ENCODE peak calls at places on chromosomes 1 and 21, in five cellular contexts. L, C, V, N and I are unnamed samples. For H3K27me3 and H3K9me3, the result is how much of the 10 kb centered on the place peaks cover.

GRCh38 chr1:24890861-24891260 is 39.2 kb downstream of the RUNX3 start:
- DNase-seq in N (no peak), V (no peak), C (no peak), L (no peak), I (no peak)

GRCh38 chr1:102172200-102172599 is 175.5 kb upstream of the OLFM3 start:
- DNase-seq in L (no peak), C (no peak), N (no peak), V (no peak), I (no peak)

GRCh38 chr1:214306270-214306669 is 25.3 kb downstream of the SMYD2 start:
- DNase-seq in C (no peak), V (no peak), L (no peak), N (no peak), I (no peak)

GRCh38 chr21:29185172-29185571 is 54.7 kb downstream of the MAP3K7CL start:
- DNase-seq in N (no peak), V (no peak), C (no peak), L (no peak), I (no peak)

GRCh38 chr1:109579496-109579895 is 31.1 kb downstream of the GNAI3 start:
- DNase-seq in V (no peak), L (no peak), N (no peak), C (no peak), I (no peak)

GRCh38 chr1:228373681-228374571 is 32.7 kb downstream of the TRIM11 start:
- DNase-seq in N (peak), L (no peak), V (peak), C (no peak), I (no peak)

GRCh38 chr1:40977721-40978120 is 1.8 kb upstream of the CTPS1 start:
- DNase-seq in C (no peak), L (no peak), V (no peak), N (no peak), I (no peak)

GRCh38 chr1:91877574-91878208 is 8.3 kb downstream of the TGFBR3 start:
- DNase-seq in V (no peak), N (no peak), C (no peak), L (no peak), I (no peak)

GRCh38 chr1:202643397-202644218 is 66.6 kb downstream of the SYT2 start:
- DNase-seq in L (no peak), N (no peak), C (peak), V (no peak), I (no peak)

GRCh38 chr1:100290291-100290690 is 24.3 kb downstream of the RTCA start:
- DNase-seq in C (no peak), N (no peak), V (no peak), L (no peak), I (no peak)

GRCh38 chr1:113940365-113941244 is 11.5 kb downstream of the HIPK1 start:
- DNase-seq in L (no peak), C (peak), N (no peak), V (no peak), I (no peak)

GRCh38 chr21:39319251-39319756 is 5.9 kb upstream of the BRWD1 start:
- DNase-seq in V (no peak), N (no peak), L (no peak), C (no peak), I (no peak)

GRCh38 chr21:44521928-44522752 is 17.9 kb downstream of the KRTAP10-1 start:
- DNase-seq in L (no peak), C (no peak), V (peak), N (peak), I (no peak)

GRCh38 chr1:145994391-145995120 is 1.8 kb downstream of the TXNIP start:
- DNase-seq in L (no peak), C (peak), N (no peak), V (peak), I (peak)

GRCh38 chr1:91885331-91885715 is 628 bp downstream of the TGFBR3 start:
- DNase-seq in N (peak), V (peak), L (no peak), C (peak), I (peak)

GRCh38 chr1:201113451-201114244 is 1.4 kb upstream of the CACNA1S start:
- DNase-seq in N (no peak), C (no peak), V (no peak), L (no peak), I (no peak)

GRCh38 chr1:22971161-22972062 is 1.3 kb downstream of the LACTBL1 start:
- DNase-seq in V (no peak), N (peak), C (no peak), L (no peak), I (no peak)

GRCh38 chr1:55216078-55216477 is 914 bp upstream of the USP24 start:
- DNase-seq in C (no peak), L (no peak), V (no peak), N (no peak), I (no peak)

GRCh38 chr1:17558541-17558940 is 19.0 kb downstream of the ARHGEF10L start:
- DNase-seq in N (no peak), C (no peak), L (no peak), V (no peak), I (no peak)

DNA sequence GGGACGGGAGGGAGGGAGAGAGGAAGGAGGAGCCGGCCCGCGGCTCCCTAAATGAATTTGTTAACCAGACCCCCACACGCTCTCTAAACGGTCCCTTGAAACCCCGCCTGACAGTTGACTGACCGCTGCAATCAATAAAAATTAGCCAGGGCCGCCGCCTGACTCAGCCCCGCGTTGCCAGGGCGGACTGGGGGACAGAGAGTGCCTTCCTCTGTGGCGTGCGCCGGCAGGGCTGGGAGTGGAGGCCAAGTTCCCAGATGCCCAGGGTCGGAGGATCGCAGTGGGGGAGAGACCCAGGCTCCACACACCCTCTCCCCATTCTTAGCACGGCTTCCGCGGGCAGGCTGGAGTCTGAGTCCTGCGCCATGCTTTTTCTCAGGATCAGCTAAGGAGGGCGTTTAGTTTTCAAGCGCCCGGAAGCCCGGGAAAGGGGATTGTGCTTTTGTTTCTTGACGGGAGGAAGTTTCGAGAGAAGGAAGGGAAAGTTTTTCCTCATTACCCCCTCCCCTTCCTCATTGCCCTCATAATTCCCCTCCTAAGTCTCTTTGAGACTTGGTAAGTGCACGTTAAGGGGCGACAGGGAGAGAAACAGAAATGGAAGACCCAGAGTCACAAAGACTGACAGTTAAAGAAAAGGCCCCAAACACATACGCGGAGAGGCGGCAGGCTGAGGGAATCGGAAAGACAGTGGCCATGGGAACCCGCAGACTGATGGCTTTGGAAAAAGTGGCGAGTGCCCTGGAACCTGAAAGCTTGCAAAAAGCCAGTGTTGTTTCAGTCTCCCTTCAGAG is 6.3 kb downstream of the PAX7 start:
- DNase-seq in V (no peak), L (no peak), N (no peak), C (no peak), I (no peak)
- H3K27me3 ChIP-seq in V (half or more), L (under half), N (half or more), C (half or more), I (half or more)

GRCh38 chr1:39061951-39062350 is 35.8 kb downstream of the NDUFS5 start:
- DNase-seq in L (no peak), V (no peak), C (no peak), N (no peak), I (no peak)
- H3K9me3 ChIP-seq in L (under half), V (under half), C (under half), N (under half), I (under half)

DNA sequence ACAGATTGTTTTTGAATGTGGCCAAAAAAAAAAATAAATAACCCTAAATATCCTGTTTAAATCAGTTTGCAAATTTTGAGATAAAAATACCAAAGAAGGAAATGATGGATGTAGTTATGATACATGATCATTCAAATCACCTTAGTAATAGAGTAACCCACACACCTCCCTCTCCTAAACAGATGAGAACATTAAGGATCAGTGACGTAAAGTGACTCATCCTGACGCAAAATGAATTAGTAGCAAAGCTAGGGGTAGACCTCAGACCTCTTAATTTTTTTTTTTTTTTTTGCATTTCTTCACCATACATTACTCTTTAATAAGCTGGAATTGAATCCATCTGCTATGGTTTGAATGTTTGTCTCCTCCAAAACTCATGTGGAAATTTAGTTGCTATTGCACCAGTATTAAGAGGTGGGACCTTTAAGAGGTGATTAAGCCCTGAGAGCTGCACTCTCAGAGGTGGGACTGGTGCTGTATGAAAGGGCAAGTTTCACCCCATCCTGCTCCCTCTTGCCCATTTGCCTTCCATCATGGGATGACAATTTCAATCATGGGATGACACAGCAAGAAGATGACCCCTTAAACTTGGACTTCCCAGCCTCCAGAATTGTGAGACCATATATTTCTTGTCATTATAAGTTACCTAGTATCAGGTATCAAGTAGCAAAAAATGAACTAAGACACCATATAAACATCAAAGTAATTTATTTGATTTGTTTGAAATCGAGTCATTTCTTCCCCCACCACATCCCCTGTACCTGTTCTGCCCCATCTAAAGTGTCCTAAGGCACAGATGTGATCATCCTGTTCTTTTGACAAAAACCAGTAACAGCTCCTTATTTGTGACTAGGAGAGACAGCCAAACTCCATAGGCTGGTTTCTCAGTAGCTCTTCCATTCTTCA is 114.6 kb upstream of the DUSP10 start:
- DNase-seq in V (no peak), L (no peak), C (no peak), N (no peak), I (no peak)
- H3K27ac ChIP-seq in V (no peak), L (no peak), C (no peak), N (no peak), I (no peak)

GRCh38 chr1:197919523-197920301 is 2.5 kb downstream of the LHX9 start:
- DNase-seq in L (no peak), N (no peak), C (no peak), V (no peak), I (no peak)

GRCh38 chr1:197923013-197923412 is 5.8 kb downstream of the LHX9 start:
- DNase-seq in N (no peak), C (no peak), L (no peak), V (no peak), I (no peak)

GRCh38 chr1:197920345-197921117 is 3.4 kb downstream of the LHX9 start:
- DNase-seq in L (no peak), V (no peak), C (no peak), N (no peak), I (no peak)

GRCh38 chr1:197921235-197922069 is 4.3 kb downstream of the LHX9 start:
- DNase-seq in L (no peak), N (no peak), V (no peak), C (no peak), I (no peak)

DNA sequence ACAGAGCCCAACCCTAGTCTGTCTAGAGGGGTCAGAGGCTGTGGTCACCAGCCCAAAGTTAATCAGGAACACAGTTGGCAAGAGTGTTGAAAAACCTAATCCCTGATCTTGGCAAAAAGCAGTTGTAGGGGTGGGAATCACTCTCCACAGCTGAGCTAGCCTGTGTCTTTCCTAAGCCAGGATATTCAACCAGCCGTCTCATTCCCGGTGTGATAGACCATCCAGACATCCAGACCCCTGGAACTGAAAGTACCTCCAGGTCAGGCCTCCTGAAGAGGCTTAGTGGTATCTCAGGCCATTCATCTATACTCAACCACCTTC is 4.9 kb downstream of the LHX9 start:
- DNase-seq in L (no peak), V (no peak), N (no peak), C (no peak), I (no peak)
- H3K27me3 ChIP-seq in L (under half), V (half or more), N (half or more), C (under half), I (half or more)

GRCh38 chr1:34306568-34306967 is 129.9 kb downstream of the C1orf94 start:
- DNase-seq in N (no peak), V (no peak), C (no peak), L (no peak), I (no peak)
- H3K9me3 ChIP-seq in N (under half), V (under half), C (under half), L (under half), I (under half)

DNA sequence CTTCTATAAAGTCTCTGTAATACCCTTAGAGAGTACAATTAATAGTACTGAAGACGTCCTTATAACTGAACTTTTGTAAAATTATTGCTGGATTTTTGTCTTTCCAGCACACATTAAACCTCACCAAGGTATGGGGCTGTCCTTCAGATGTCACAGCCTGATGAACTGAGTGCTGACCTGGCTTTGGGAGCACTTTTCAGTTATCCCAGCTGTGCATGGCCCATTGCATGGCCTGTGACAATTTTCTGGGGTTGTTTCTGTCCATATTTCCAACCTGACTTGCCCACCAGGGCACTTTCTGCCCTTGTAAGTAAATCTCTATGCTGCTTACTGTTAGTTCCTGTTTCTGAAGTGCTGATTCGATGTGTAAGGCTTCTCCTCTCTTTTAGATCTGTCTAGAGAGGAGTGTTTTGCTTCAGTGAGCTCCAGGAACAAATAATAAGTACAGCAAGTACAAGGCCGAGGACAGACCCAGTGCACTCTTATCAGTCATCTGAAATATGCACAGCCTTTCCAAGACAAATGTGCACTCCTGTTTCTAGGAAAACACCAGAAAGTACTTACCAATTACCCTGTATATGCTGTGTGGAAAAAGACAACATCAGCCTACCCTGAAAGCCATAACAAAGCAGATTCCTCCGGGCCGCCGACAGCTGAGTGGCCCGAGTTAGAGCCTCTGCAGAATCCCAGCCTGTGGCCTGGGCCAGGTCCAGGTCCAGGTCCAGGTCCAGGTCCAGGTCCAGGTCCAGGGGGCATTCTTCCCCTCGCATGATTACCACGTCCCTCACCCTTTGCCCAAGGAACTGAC is 121.7 kb downstream of the DHRS3 start:
- DNase-seq in C (no peak), V (no peak), N (no peak), L (no peak), I (no peak)
- H3K27ac ChIP-seq in C (no peak), V (no peak), N (peak), L (peak), I (no peak)

GRCh38 chr1:153261793-153262371 is 2.4 kb downstream of the LORICRIN start:
- DNase-seq in C (no peak), L (no peak), N (no peak), V (no peak), I (no peak)
- H3K27me3 ChIP-seq in C (under half), L (under half), N (half or more), V (under half), I (under half)